ENCODE peak calls at places on chromosome 16, in five cellular contexts. S is Peyer's patch; W is tibial nerve; U is CD8-positive, alpha-beta T cell; H is lung. J is an unnamed sample.

GRCh38 chr16:78684040-78684611 is 584.7 kb downstream of the WWOX start:
- DNase-seq in S (peak; percentile 54), W (peak; percentile 24), U (no peak), H (peak; percentile 43), J (no peak)

GRCh38 chr16:69340095-69340644 is 598 bp downstream of the NIP7 start:
- DNase-seq in S (no peak), W (no peak), U (no peak), H (no peak), J (no peak)

GRCh38 chr16:69113216-69113615 is 7.8 kb downstream of the HAS3 start:
- DNase-seq in S (no peak), W (no peak), U (no peak), H (no peak), J (no peak)

GRCh38 chr16:3182608-3183444 is 5.2 kb upstream of the OR1F1 start:
- DNase-seq in S (peak; percentile 67), W (no peak), U (peak; percentile 38), H (no peak), J (peak; percentile 38)

GRCh38 chr16:69017036-69017783 is 88.2 kb upstream of the HAS3 start:
- DNase-seq in S (no peak), W (no peak), U (no peak), H (no peak), J (no peak)

GRCh38 chr16:87554754-87555427 is 47.4 kb upstream of the JPH3 start:
- DNase-seq in S (no peak), W (no peak), U (no peak), H (no peak), J (no peak)

GRCh38 chr16:57480754-57481230 is 5.5 kb downstream of the DOK4 start:
- DNase-seq in S (no peak), W (no peak), U (no peak), H (no peak), J (no peak)

GRCh38 chr16:80614908-80615696 is 74.3 kb downstream of the DYNLRB2 start:
- DNase-seq in S (no peak), W (no peak), U (no peak), H (no peak), J (no peak)

GRCh38 chr16:84552135-84552534 is 47.7 kb upstream of the MEAK7 start:
- DNase-seq in S (no peak), W (no peak), U (no peak), H (no peak), J (no peak)

GRCh38 chr16:60682219-60682618 is 1354.0 kb downstream of the CDH8 start:
- DNase-seq in S (no peak), W (no peak), U (no peak), H (no peak), J (no peak)

GRCh38 chr16:24013733-24014645 is 178.2 kb downstream of the PRKCB start:
- DNase-seq in S (peak; percentile 91), W (no peak), U (peak; percentile 67), H (no peak), J (no peak)

GRCh38 chr16:71555230-71555891 is 21.5 kb downstream of the TAT start:
- DNase-seq in S (no peak), W (no peak), U (no peak), H (peak; percentile 56), J (no peak)

GRCh38 chr16:30747331-30747730 is 894 bp upstream of the PHKG2 start:
- DNase-seq in S (no peak), W (no peak), U (no peak), H (no peak), J (no peak)

GRCh38 chr16:80968386-80969113 is 38.1 kb downstream of the CMC2 start:
- DNase-seq in S (no peak), W (no peak), U (no peak), H (no peak), J (no peak)

GRCh38 chr16:14109782-14110727 is 38.9 kb downstream of the MRTFB start:
- DNase-seq in S (no peak), W (no peak), U (no peak), H (no peak), J (no peak)

GRCh38 chr16:2826591-2827480 is 3.3 kb upstream of the ZG16B start:
- DNase-seq in S (no peak), W (peak; percentile 3), U (no peak), H (no peak), J (no peak)

GRCh38 chr16:89613101-89613953 is at the start of gene DPEP1:
- DNase-seq in S (peak; percentile 80), W (no peak), U (no peak), H (no peak), J (no peak)

GRCh38 chr16:49276646-49277385 is 4.8 kb downstream of the CBLN1 start:
- DNase-seq in S (no peak), W (no peak), U (no peak), H (no peak), J (no peak)

GRCh38 chr16:49275870-49276269 is 5.8 kb downstream of the CBLN1 start:
- DNase-seq in S (no peak), W (no peak), U (no peak), H (no peak), J (no peak)

GRCh38 chr16:49277766-49278566 is 3.7 kb downstream of the CBLN1 start:
- DNase-seq in S (no peak), W (no peak), U (no peak), H (no peak), J (no peak)

GRCh38 chr16:49278567-49278827 is 3.1 kb downstream of the CBLN1 start:
- DNase-seq in S (no peak), W (no peak), U (no peak), H (no peak), J (no peak)

GRCh38 chr16:49277386-49277742 is 4.3 kb downstream of the CBLN1 start:
- DNase-seq in S (no peak), W (no peak), U (no peak), H (no peak), J (no peak)
- TF ChIP-seq CTCF in S (no peak), W (no peak), U (no peak), H (no peak), J (no peak)

DNA sequence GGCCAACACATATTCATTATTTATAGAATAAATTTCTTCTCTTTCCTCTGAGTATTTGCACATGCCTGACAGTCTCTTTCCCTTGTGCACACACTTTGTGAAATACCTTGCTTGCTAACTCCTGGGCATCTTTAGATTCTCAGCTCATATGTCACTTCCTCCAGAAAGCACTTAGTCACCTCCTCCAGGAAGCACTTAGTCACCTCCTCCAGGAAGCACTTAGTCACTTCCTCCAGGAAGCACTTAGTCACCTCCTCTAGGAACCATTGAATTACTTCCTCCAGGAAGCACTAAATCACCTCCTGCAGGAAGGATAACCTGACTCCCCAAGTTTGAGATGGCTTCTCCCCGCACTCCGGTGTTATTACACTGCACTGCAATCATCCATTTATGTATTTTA is 462.5 kb upstream of the EEF2KMT start:
- DNase-seq in S (no peak), W (no peak), U (no peak), H (no peak), J (no peak)
- H3K36me3 ChIP-seq in S (no peaks in the 10 kb centered on the region), W (no peaks in the 10 kb centered on the region), U (no peaks in the 10 kb centered on the region), H (no peaks in the 10 kb centered on the region), J (no peaks in the 10 kb centered on the region)

GRCh38 chr16:55475919-55476318 is 3.1 kb upstream of the MMP2 start:
- DNase-seq in S (no peak), W (peak; percentile 50), U (no peak), H (no peak), J (peak; percentile 56)
- H3K27ac ChIP-seq in S (peak overlapping the region; percentile 38), W (no peak overlapping the region), U (no peak overlapping the region), H (no peak overlapping the region), J (peak overlapping the region; percentile 49)

GRCh38 chr16:11913425-11914079 is 2.2 kb downstream of the GSPT1 start:
- DNase-seq in S (no peak), W (no peak), U (peak; percentile 29), H (no peak), J (no peak)

GRCh38 chr16:11914759-11915643 is 755 bp downstream of the GSPT1 start:
- DNase-seq in S (peak; percentile 71), W (no peak), U (peak; percentile 33), H (peak; percentile 36), J (peak; percentile 42)

GRCh38 chr16:11914210-11914758 is 1.5 kb downstream of the GSPT1 start:
- DNase-seq in S (no peak), W (no peak), U (no peak), H (no peak), J (no peak)

GRCh38 chr16:11915644-11916523 is at the start of gene GSPT1:
- DNase-seq in S (peak; percentile 99), W (peak; percentile 98), U (peak; percentile 99), H (peak; percentile 99), J (peak; percentile 100)

DNA sequence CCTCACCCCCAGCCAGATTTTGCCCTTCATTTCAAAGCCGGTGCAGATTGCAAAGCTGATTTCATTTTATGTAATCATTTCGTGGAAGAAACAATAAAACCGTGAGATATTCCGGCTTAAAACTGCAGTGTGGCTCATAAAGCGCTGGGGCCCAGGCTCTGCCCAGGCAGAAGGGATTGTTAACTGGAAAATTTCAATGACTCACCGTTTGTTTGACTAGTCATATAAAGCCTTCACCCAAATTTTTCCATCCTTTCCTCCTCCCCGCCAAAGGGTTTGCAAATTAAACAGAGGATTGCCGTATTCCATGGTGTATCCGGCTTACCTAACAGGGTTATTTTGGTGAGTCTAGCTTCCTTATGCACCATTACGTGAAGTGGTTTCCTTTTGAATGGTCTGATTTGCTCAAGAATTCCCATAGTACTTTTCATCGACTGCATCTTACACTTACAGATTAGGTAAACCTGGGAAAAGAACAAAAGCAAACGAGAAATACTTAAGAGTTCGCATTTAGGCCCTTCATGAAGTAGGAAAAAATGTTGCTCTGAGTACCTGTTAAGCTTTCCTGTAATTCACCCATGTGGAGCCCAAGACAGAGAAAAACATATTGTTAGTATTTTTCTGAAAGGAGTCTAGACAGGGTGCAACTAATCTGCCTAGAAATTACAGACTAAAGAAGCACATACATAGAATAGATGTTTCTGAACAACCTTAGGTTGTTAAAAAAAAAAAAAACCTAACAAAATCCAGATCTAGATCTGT is 949 bp upstream of the GSPT1 start:
- DNase-seq in S (peak; percentile 51), W (no peak), U (no peak), H (peak; percentile 63), J (no peak)
- TF ChIP-seq CTCF in S (no peak), W (no peak), U (no peak), H (no peak), J (no peak)

GRCh38 chr16:88588754-88589153 is 18.6 kb downstream of the ZC3H18 start:
- DNase-seq in S (no peak), W (no peak), U (no peak), H (no peak), J (no peak)

GRCh38 chr16:88593064-88593463 is 22.9 kb downstream of the ZC3H18 start:
- DNase-seq in S (no peak), W (no peak), U (no peak), H (no peak), J (no peak)

GRCh38 chr16:88588148-88588547 is 17.9 kb downstream of the ZC3H18 start:
- DNase-seq in S (no peak), W (no peak), U (no peak), H (no peak), J (no peak)

GRCh38 chr16:88591577-88592021 is 21.4 kb downstream of the ZC3H18 start:
- DNase-seq in S (peak; percentile 68), W (peak; percentile 40), U (no peak), H (no peak), J (no peak)

GRCh38 chr16:88589441-88589840 is 19.2 kb downstream of the ZC3H18 start:
- DNase-seq in S (no peak), W (no peak), U (peak; percentile 23), H (no peak), J (no peak)
- H3K36me3 ChIP-seq in S (peaks cover 62% of the 10 kb centered on the region), W (peaks cover 7% of the 10 kb centered on the region), U (peaks cover 38% of the 10 kb centered on the region), H (peaks cover 3% of the 10 kb centered on the region), J (peaks cover 34% of the 10 kb centered on the region)

J was measured in thyroid gland.